ENCODE peak calls at places on chromosomes 16 and 17, in six cellular contexts. Q is RPMI7951, A is T-helper 9 cell, E is HT1080, Z is D341Med, G is HTR-8/SVneo. N is an unnamed sample.

GRCh38 chr17:33674685-33675084 is 381.6 kb upstream of the ASIC2 start:
- DNase-seq in G (peak), E (peak), Q (peak), Z (peak), A (peak), N (peak)

GRCh38 chr16:29811896-29812665 is at the start of gene PRRT2:
- DNase-seq in Q (peak), E (peak), G (peak), A (peak), Z (peak), N (peak)

GRCh38 chr16:1481906-1482835 is 6.6 kb downstream of the PTX4 start:
- DNase-seq in E (peak), A (no peak), G (no peak), Q (peak), Z (no peak), N (no peak)

GRCh38 chr16:47978491-47979490 is 177.0 kb downstream of the ABCC12 start:
- DNase-seq in E (no peak), Z (no peak), Q (peak), G (no peak), A (no peak), N (peak)

GRCh38 chr16:3824121-3824795 is 56.3 kb downstream of the CREBBP start:
- DNase-seq in E (peak), Q (no peak), G (no peak), Z (no peak), A (no peak), N (no peak)

GRCh38 chr17:19958023-19958422 is 19.6 kb downstream of the AKAP10 start:
- DNase-seq in Q (peak), E (peak), G (peak), Z (no peak), A (no peak), N (no peak)

GRCh38 chr17:38730526-38731379 is 612 bp downstream of the CISD3 start:
- DNase-seq in Z (peak), Q (peak), G (peak), E (peak), A (no peak), N (peak)

GRCh38 chr17:59165933-59166342 is 10.4 kb downstream of the PRR11 start:
- DNase-seq in Q (peak), Z (peak), G (peak), E (peak), A (peak), N (peak)

GRCh38 chr17:31494259-31495048 is 103.0 kb downstream of the RAB11FIP4 start:
- DNase-seq in Q (no peak), A (peak), E (no peak), G (no peak), Z (no peak), N (no peak)

GRCh38 chr16:77297996-77298637 is 98.9 kb downstream of the SYCE1L start:
- DNase-seq in Q (peak), E (peak), Z (no peak), A (no peak), G (no peak), N (no peak)

N was measured in NCI-H82.